ENCODE peak calls at places on chromosomes 2 and 18, in six cellular contexts. I is SK-N-SH, S is K562, Y is A549, K is HCT116, L is HepG2. H is an unnamed sample.

GRCh38 chr2:240631561-240632290 is 6.4 kb downstream of the GPR35 start:
- DNase-seq in I (peak), S (no peak), Y (no peak), K (no peak), L (no peak), H (no peak)

GRCh38 chr2:137172162-137172561 is 406.8 kb downstream of the THSD7B start:
- DNase-seq in I (no peak), S (no peak), Y (no peak), K (no peak), L (peak), H (no peak)

GRCh38 chr2:151363709-151364108 is 6.3 kb downstream of the TNFAIP6 start:
- DNase-seq in I (no peak), S (no peak), Y (no peak), K (no peak), L (no peak), H (no peak)

GRCh38 chr2:231679131-231679530 is 29.2 kb upstream of the PTMA start:
- DNase-seq in I (no peak), S (no peak), Y (no peak), K (no peak), L (no peak), H (no peak)

GRCh38 chr2:144111443-144111842 is 408.5 kb downstream of the ZEB2 start:
- DNase-seq in I (no peak), S (peak), Y (no peak), K (no peak), L (no peak), H (peak)

GRCh38 chr2:180604077-180604476 is 376.3 kb upstream of the UBE2E3 start:
- DNase-seq in I (no peak), S (peak), Y (peak), K (peak), L (peak), H (peak)

GRCh38 chr2:70113396-70114100 is 26.3 kb downstream of the PCBP1 start:
- DNase-seq in I (no peak), S (no peak), Y (no peak), K (no peak), L (no peak), H (no peak)

GRCh38 chr2:237352279-237352845 is 61.6 kb downstream of the COL6A3 start:
- DNase-seq in I (no peak), S (no peak), Y (no peak), K (no peak), L (no peak), H (no peak)

GRCh38 chr18:13418013-13418710 is 199.6 kb downstream of the LDLRAD4 start:
- DNase-seq in I (no peak), S (no peak), Y (no peak), K (no peak), L (peak), H (no peak)

GRCh38 chr2:96209729-96210085 is 1.1 kb upstream of the STARD7 start:
- DNase-seq in I (no peak), S (no peak), Y (no peak), K (no peak), L (no peak), H (no peak)

GRCh38 chr2:9941196-9941995 is 10.1 kb upstream of the GRHL1 start:
- DNase-seq in I (no peak), S (peak), Y (no peak), K (no peak), L (peak), H (peak)

GRCh38 chr2:134670955-134671354 is 47.8 kb downstream of the TMEM163 start:
- DNase-seq in I (no peak), S (no peak), Y (no peak), K (no peak), L (no peak), H (no peak)

GRCh38 chr18:11147371-11147860 is 2.0 kb downstream of the PIEZO2 start:
- DNase-seq in I (no peak), S (no peak), Y (no peak), K (no peak), L (no peak), H (no peak)

GRCh38 chr2:211982162-211982561 is 556.4 kb downstream of the ERBB4 start:
- DNase-seq in I (no peak), S (no peak), Y (no peak), K (no peak), L (no peak), H (peak)

GRCh38 chr2:56357655-56358295 is 174.0 kb downstream of the CCDC85A start:
- DNase-seq in I (no peak), S (no peak), Y (no peak), K (no peak), L (no peak), H (peak)

GRCh38 chr2:138827426-138828054 is 47.4 kb upstream of the NXPH2 start:
- DNase-seq in I (peak), S (peak), Y (peak), K (peak), L (peak), H (peak)

GRCh38 chr2:220240640-220241039 is 613.2 kb downstream of the SLC4A3 start:
- DNase-seq in I (no peak), S (no peak), Y (no peak), K (no peak), L (no peak), H (no peak)

GRCh38 chr2:149330127-149331022 is at the start of gene LYPD6:
- DNase-seq in I (peak), S (no peak), Y (peak), K (peak), L (peak), H (peak)

GRCh38 chr18:2223394-2223793 is 347.9 kb downstream of the METTL4 start:
- DNase-seq in I (no peak), S (no peak), Y (no peak), K (no peak), L (no peak), H (no peak)

GRCh38 chr2:238157506-238158017 is 1.2 kb upstream of the ERFE start:
- DNase-seq in I (no peak), S (no peak), Y (no peak), K (no peak), L (no peak), H (no peak)

GRCh38 chr2:16765356-16765755 is 99.7 kb upstream of the CYRIA start:
- DNase-seq in I (no peak), S (no peak), Y (no peak), K (no peak), L (no peak), H (no peak)

GRCh38 chr2:77977486-77978063 is 455.4 kb upstream of the LRRTM4 start:
- DNase-seq in I (no peak), S (peak), Y (no peak), K (no peak), L (no peak), H (no peak)

GRCh38 chr2:12742891-12743290 is 26.2 kb downstream of the TRIB2 start:
- DNase-seq in I (no peak), S (no peak), Y (no peak), K (no peak), L (no peak), H (peak)

GRCh38 chr2:173075056-173075780 is 428 bp upstream of the MAP3K20 start:
- DNase-seq in I (no peak), S (no peak), Y (no peak), K (no peak), L (no peak), H (no peak)

DNA sequence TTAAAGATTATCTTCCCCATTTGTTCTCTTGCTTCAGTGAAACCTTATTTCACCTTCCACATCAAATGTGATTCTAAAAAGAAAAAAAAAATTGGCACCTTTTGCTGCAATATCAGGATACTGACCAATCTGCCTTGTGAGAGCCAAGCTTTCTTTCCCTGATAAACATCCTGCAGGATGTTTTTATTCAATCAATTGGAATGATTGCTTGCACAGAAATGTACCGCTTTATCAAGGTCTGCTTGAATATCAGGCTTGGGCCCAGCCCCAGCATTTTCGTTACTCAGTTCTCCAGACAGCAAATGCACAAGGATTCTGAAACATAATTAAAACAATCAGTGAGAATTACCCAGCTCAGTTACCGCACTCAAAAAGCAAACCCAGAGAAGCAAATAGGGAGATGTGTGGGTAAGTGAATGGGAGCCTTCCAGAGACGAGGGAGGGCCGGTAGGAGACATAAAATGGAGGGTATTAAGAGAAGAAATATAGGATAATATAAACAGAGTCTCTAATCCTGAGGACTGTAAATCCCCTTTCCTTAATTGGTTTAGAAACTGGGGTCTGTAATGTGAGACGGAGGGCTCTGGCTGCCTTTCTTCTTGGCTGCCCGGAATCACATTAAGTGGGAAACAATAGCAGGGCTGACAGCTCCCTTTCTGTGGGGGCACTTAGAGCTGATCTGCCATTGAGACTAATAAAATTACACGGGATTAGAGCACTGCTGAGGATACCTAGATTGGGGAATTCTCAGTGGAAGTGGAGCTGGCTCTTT is 291.8 kb downstream of the ICOS start:
- DNase-seq in I (peak), S (no peak), Y (no peak), K (no peak), L (no peak), H (no peak)
- TF ChIP-seq RAD21 in I (no peak), S (no peak), Y (no peak), K (no peak), L (no peak), H (no peak)

GRCh38 chr18:42268793-42269192 is 313.8 kb downstream of the PIK3C3 start:
- DNase-seq in I (no peak), S (no peak), Y (no peak), K (no peak), L (no peak), H (no peak)
- TF ChIP-seq RAD21 in I (no peak), S (no peak), Y (no peak), K (no peak), L (no peak), H (no peak)

DNA sequence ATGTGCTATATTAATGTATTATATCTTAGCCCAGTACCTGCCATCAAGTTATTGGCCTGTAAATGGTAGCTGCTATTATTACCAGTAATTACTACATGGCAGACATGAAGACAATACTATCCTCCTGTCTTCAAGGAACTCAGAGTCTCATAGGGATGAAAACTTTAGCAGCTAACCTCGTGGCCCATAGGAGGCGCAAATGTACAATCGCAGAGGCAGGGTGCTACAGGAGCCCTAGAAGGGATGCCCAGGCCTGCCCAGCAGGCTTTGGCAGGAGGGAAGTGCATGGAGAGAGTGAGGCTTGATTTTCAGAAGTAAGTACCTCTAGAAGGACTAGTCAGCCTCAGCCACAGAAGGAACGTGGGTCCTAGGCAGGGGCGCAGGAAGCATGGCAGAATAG is 44.7 kb upstream of the KIDINS220 start:
- DNase-seq in I (peak), S (peak), Y (peak), K (peak), L (peak), H (peak)
- TF ChIP-seq RAD21 in I (peak), S (peak), Y (peak), K (peak), L (peak), H (peak)

GRCh38 chr2:72222829-72223564 is 75.3 kb upstream of the CYP26B1 start:
- DNase-seq in I (peak), S (no peak), Y (no peak), K (no peak), L (no peak), H (peak)
- TF ChIP-seq RAD21 in I (no peak), S (no peak), Y (no peak), K (no peak), L (no peak), H (no peak)